ENCODE peak calls at places on chromosomes 4 and X, in six cellular contexts. R is AG09309, D is AG04449, J is AG10803, U is GM12865, N is adipocyte. H is an unnamed sample.

GRCh38 chr4:80134936-80135701 is 62.1 kb upstream of the ANTXR2 start:
- DNase-seq in D (no peak), J (no peak), R (no peak), N (peak), U (no peak), H (no peak)

GRCh38 chrX:18935893-18936292 is 48.0 kb downstream of the PHKA2 start:
- DNase-seq in U (no peak), R (no peak), J (no peak), D (no peak), N (no peak), H (no peak)

GRCh38 chr4:111957131-111957530 is 188.1 kb upstream of the FAM241A start:
- DNase-seq in J (no peak), N (no peak), R (no peak), D (no peak), U (no peak), H (no peak)

GRCh38 chrX:50430917-50431316 is 39.7 kb downstream of the DGKK start:
- DNase-seq in R (no peak), J (no peak), N (no peak), D (no peak), U (no peak), H (no peak)

GRCh38 chrX:110021180-110022022 is 18.5 kb downstream of the TMEM164 start:
- DNase-seq in N (peak), J (peak), R (peak), D (no peak), U (no peak), H (peak)

GRCh38 chrX:105461013-105461412 is 240.5 kb upstream of the TEX13A start:
- DNase-seq in U (no peak), N (no peak), D (no peak), R (no peak), J (no peak), H (no peak)

GRCh38 chrX:108033890-108034289 is 11.0 kb upstream of the VSIG1 start:
- DNase-seq in R (no peak), N (no peak), U (no peak), D (no peak), J (peak), H (no peak)

GRCh38 chrX:72254835-72255234 is 16.0 kb upstream of the ERCC6L start:
- DNase-seq in U (no peak), J (no peak), R (no peak), D (no peak), N (no peak), H (no peak)

GRCh38 chrX:288561-288991 is 7.4 kb downstream of the PLCXD1 start:
- DNase-seq in J (no peak), U (no peak), D (no peak), R (no peak), N (no peak), H (no peak)

GRCh38 chr4:74873545-74874295 is 59.2 kb upstream of the PARM1 start:
- DNase-seq in D (no peak), J (no peak), N (peak), U (peak), R (no peak), H (no peak)

GRCh38 chrX:140177821-140178220 is 212.5 kb upstream of the CXorf66 start:
- DNase-seq in U (no peak), J (no peak), D (no peak), R (no peak), N (no peak), H (no peak)

GRCh38 chrX:111168314-111168713 is 72.3 kb downstream of the PAK3 start:
- DNase-seq in U (peak), D (no peak), J (peak), R (no peak), N (peak), H (peak)

GRCh38 chr4:76526585-76526990 is 91.6 kb downstream of the SHROOM3 start:
- DNase-seq in R (no peak), D (no peak), U (no peak), N (no peak), J (peak), H (no peak)

GRCh38 chr4:8754634-8755589 is 116.7 kb downstream of the HMX1 start:
- DNase-seq in D (no peak), J (no peak), U (no peak), N (no peak), R (no peak), H (no peak)

GRCh38 chr4:53196872-53197759 is 168.7 kb downstream of the SCFD2 start:
- DNase-seq in R (peak), D (peak), N (peak), U (peak), J (peak), H (peak)

GRCh38 chr4:108426493-108426892 is 193.9 kb upstream of the RPL34 start:
- DNase-seq in N (peak), D (no peak), U (no peak), R (peak), J (peak), H (no peak)

GRCh38 chrX:33908074-33908473 is 224.0 kb downstream of the FAM47A start:
- DNase-seq in R (no peak), N (no peak), J (no peak), D (no peak), U (no peak), H (no peak)

GRCh38 chr4:148114436-148114835 is 327.8 kb downstream of the NR3C2 start:
- DNase-seq in D (no peak), J (no peak), U (no peak), R (no peak), N (no peak), H (no peak)
- H3K4me3 ChIP-seq in D (no peak), J (no peak), U (no peak), R (no peak), N (no peak), H (no peak)

GRCh38 chr4:39616651-39617050 is 22.0 kb downstream of the SMIM14 start:
- DNase-seq in J (peak), U (no peak), N (peak), D (no peak), R (no peak), H (no peak)

GRCh38 chr4:39617534-39617933 is 21.1 kb downstream of the SMIM14 start:
- DNase-seq in N (no peak), D (no peak), J (no peak), R (no peak), U (no peak), H (no peak)

GRCh38 chr4:39626261-39626660 is 12.4 kb downstream of the SMIM14 start:
- DNase-seq in U (peak), R (no peak), J (no peak), N (no peak), D (no peak), H (no peak)

GRCh38 chr4:39620551-39620950 is 18.1 kb downstream of the SMIM14 start:
- DNase-seq in J (no peak), D (no peak), N (peak), U (no peak), R (no peak), H (peak)

GRCh38 chr4:39621582-39621981 is 17.1 kb downstream of the SMIM14 start:
- DNase-seq in R (no peak), U (no peak), D (no peak), N (peak), J (peak), H (peak)
- H3K4me3 ChIP-seq in R (no peak), U (no peak), D (no peak), N (peak), J (no peak), H (no peak)

GRCh38 chrX:65635371-65635770 is 32.1 kb upstream of the MSN start:
- DNase-seq in U (no peak), N (peak), D (peak), J (peak), R (no peak), H (no peak)

GRCh38 chrX:65630771-65631170 is 36.7 kb upstream of the MSN start:
- DNase-seq in D (no peak), J (no peak), R (no peak), N (no peak), U (no peak), H (no peak)

GRCh38 chrX:65634732-65635131 is 32.7 kb upstream of the MSN start:
- DNase-seq in N (no peak), U (no peak), J (no peak), R (no peak), D (no peak), H (no peak)

GRCh38 chrX:65637335-65637734 is 30.1 kb upstream of the MSN start:
- DNase-seq in N (no peak), U (no peak), D (no peak), R (no peak), J (no peak), H (no peak)

GRCh38 chrX:65635824-65636223 is 31.6 kb upstream of the MSN start:
- DNase-seq in U (no peak), J (no peak), R (no peak), D (no peak), N (peak), H (no peak)
- H3K4me3 ChIP-seq in U (no peak), J (no peak), R (no peak), D (no peak), N (peak), H (no peak)

GRCh38 chr4:139552506-139552905 is 3.5 kb downstream of the SETD7 start:
- DNase-seq in N (peak), R (no peak), D (no peak), U (no peak), J (peak), H (peak)
- H3K4me3 ChIP-seq in N (peak), R (peak), D (no peak), U (no peak), J (peak), H (peak)

GRCh38 chr4:12692815-12693214 is 791.3 kb downstream of the RAB28 start:
- DNase-seq in D (no peak), J (no peak), R (no peak), U (peak), N (peak), H (no peak)

GRCh38 chr4:12691168-12691567 is 793.0 kb downstream of the RAB28 start:
- DNase-seq in R (no peak), U (no peak), J (no peak), N (no peak), D (no peak), H (no peak)

DNA sequence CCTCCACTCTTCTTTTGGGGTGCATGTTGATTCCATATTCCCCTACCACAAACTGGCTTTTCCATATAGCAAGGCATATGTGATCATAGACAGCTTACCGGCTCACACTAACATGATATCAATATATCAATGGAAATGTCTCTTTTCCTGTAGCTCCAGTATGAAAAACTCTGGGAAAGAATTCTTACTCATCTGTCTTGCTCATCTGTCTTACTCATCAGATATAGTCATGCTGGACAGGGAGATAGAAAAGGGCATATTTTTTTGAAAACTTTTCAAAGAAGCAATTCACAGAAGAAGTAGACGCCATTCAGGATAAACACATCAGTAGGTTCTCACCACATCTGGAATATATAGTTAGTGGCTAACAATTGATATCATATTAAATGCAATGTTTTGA is 794.7 kb downstream of the RAB28 start:
- DNase-seq in R (no peak), J (no peak), U (no peak), N (no peak), D (no peak), H (no peak)
- H3K4me3 ChIP-seq in R (no peak), J (no peak), U (no peak), N (no peak), D (no peak), H (no peak)

H was measured in fibroblast of villous mesenchyme.